ENCODE peak calls at places on chromosomes 4 and X, in eight cellular contexts. Y is ecto neural progenitor cell; Q is breast epithelium; F is ovary; J is NCI-H1105; C is stimulated activated CD8-positive, alpha-beta memory T cell treated with anti-CD3 and anti-CD28 coated beads, Interleukin-4, amount 100 ng/mL, for 48 hours; M is fibroblast of mammary gland; S is iris pigment epithelial cell. R is an unnamed sample.

GRCh38 chr4:116180056-116180690 is 905.2 kb downstream of the TRAM1L1 start:
- DNase-seq in C (no peak), S (no peak), Q (no peak), M (peak), J (peak), F (no peak), Y (no peak), R (no peak)

GRCh38 chrX:129769467-129770154 is 10.1 kb upstream of the SASH3 start:
- DNase-seq in Q (no peak), Y (no peak), C (peak), S (no peak), J (no peak), F (no peak), M (no peak), R (peak)

GRCh38 chr4:123415977-123416376 is 19.4 kb downstream of the SPRY1 start:
- DNase-seq in F (no peak), C (peak), M (no peak), J (no peak), S (peak), Q (no peak), Y (no peak), R (no peak)

GRCh38 chr4:118557298-118557851 is 127.8 kb upstream of the METTL14 start:
- DNase-seq in F (no peak), Y (no peak), J (peak), S (peak), M (peak), Q (peak), C (no peak), R (no peak)

GRCh38 chr4:109278594-109279031 is 23.8 kb downstream of the COL25A1 start:
- DNase-seq in J (no peak), Q (no peak), S (no peak), M (no peak), F (no peak), C (no peak), Y (no peak), R (no peak)

GRCh38 chr4:98838977-98839618 is 89.8 kb downstream of the EIF4E start:
- DNase-seq in M (peak), F (no peak), Y (no peak), S (peak), C (no peak), Q (no peak), J (no peak), R (no peak)

GRCh38 chrX:47316276-47317025 is 53.9 kb upstream of the ZNF157 start:
- DNase-seq in J (no peak), C (no peak), Y (peak), Q (no peak), F (no peak), M (no peak), S (peak), R (no peak)

GRCh38 chrX:119512145-119512800 is 44.0 kb downstream of the SLC25A5 start:
- DNase-seq in M (peak), F (no peak), J (peak), Q (peak), S (peak), C (no peak), Y (peak), R (no peak)

GRCh38 chr4:75919914-75920313 is 17.7 kb upstream of the PPEF2 start:
- DNase-seq in F (no peak), M (peak), S (peak), C (no peak), J (no peak), Q (no peak), Y (no peak), R (no peak)

GRCh38 chrX:13699183-13699826 is 10.4 kb downstream of the RAB9A start:
- DNase-seq in Q (no peak), M (peak), J (no peak), Y (no peak), C (no peak), S (peak), F (no peak), R (no peak)

GRCh38 chr4:168537556-168537955 is 40.7 kb downstream of the PALLD start:
- DNase-seq in S (peak), F (no peak), Y (no peak), C (no peak), Q (no peak), J (no peak), M (peak), R (no peak)

GRCh38 chr4:140090215-140090731 is 63.7 kb downstream of the MAML3 start:
- DNase-seq in Q (no peak), S (peak), M (no peak), J (no peak), C (no peak), F (no peak), Y (no peak), R (no peak)

GRCh38 chrX:39857780-39858179 is 240.0 kb downstream of the BCOR start:
- DNase-seq in Y (no peak), F (no peak), C (peak), J (no peak), Q (no peak), S (no peak), M (no peak), R (no peak)

GRCh38 chrX:23317799-23318724 is 16.6 kb upstream of the PTCHD1 start:
- DNase-seq in Y (peak), J (no peak), M (peak), F (no peak), C (peak), S (no peak), Q (no peak), R (no peak)

GRCh38 chr4:8414377-8414776 is 26.1 kb downstream of the ACOX3 start:
- DNase-seq in Y (no peak), Q (no peak), C (peak), F (no peak), M (no peak), J (no peak), S (no peak), R (no peak)

GRCh38 chrX:39850630-39851152 is 247.1 kb downstream of the BCOR start:
- DNase-seq in C (peak), Q (no peak), Y (no peak), J (no peak), S (peak), F (no peak), M (peak), R (no peak)

GRCh38 chr4:79025170-79025569 is 85.9 kb upstream of the PAQR3 start:
- DNase-seq in Y (no peak), Q (no peak), S (no peak), M (no peak), F (no peak), C (no peak), J (no peak), R (no peak)

GRCh38 chrX:131626681-131627296 is 82.9 kb downstream of the OR13H1 start:
- DNase-seq in Y (no peak), C (no peak), J (no peak), M (peak), F (no peak), S (no peak), Q (no peak), R (no peak)

GRCh38 chrX:2967012-2967411 is 37.9 kb upstream of the ARSD start:
- DNase-seq in C (no peak), J (no peak), S (no peak), M (no peak), F (no peak), Q (no peak), Y (no peak), R (no peak)

GRCh38 chrX:65587616-65588526 is 53.3 kb upstream of the LAS1L start:
- DNase-seq in J (peak), S (peak), Q (peak), Y (no peak), F (peak), M (peak), C (no peak), R (no peak)

GRCh38 chr4:2482693-2483092 is 13.8 kb downstream of the RNF4 start:
- DNase-seq in C (no peak), Q (no peak), J (no peak), S (peak), M (peak), Y (no peak), F (peak), R (no peak)

GRCh38 chrX:77167993-77168392 is 279.2 kb upstream of the FGF16 start:
- DNase-seq in M (no peak), C (no peak), J (no peak), S (no peak), F (no peak), Q (no peak), Y (no peak), R (no peak)

GRCh38 chr4:106019771-106020170 is 124.5 kb downstream of the NPNT start:
- DNase-seq in M (peak), J (no peak), S (peak), F (no peak), Y (no peak), Q (no peak), C (no peak), R (no peak)

GRCh38 chr4:8179771-8180170 is 19.3 kb upstream of the SH3TC1 start:
- DNase-seq in C (no peak), S (no peak), M (no peak), J (no peak), Q (no peak), Y (no peak), F (no peak), R (no peak)

GRCh38 chr4:179625391-179625790 is 2183.2 kb upstream of the AGA start:
- DNase-seq in M (peak), F (no peak), S (peak), J (no peak), Y (no peak), Q (no peak), C (no peak), R (no peak)

GRCh38 chr4:41455215-41455614 is 82.7 kb upstream of the LIMCH1 start:
- DNase-seq in Y (no peak), F (no peak), S (no peak), Q (no peak), M (no peak), J (peak), C (no peak), R (no peak)

GRCh38 chr4:86306816-86307215 is 53.0 kb downstream of the MAPK10 start:
- DNase-seq in Y (no peak), C (no peak), J (no peak), Q (no peak), M (peak), S (peak), F (no peak), R (no peak)

GRCh38 chr4:62070291-62070852 is 870.2 kb downstream of the ADGRL3 start:
- DNase-seq in S (no peak), Q (no peak), J (no peak), M (no peak), F (no peak), Y (no peak), C (no peak), R (no peak)

GRCh38 chr4:140260227-140260626 is 106.2 kb upstream of the MAML3 start:
- DNase-seq in Q (no peak), J (no peak), C (no peak), F (no peak), M (peak), Y (no peak), S (peak), R (no peak)

GRCh38 chr4:156378053-156378665 is 424.5 kb upstream of the CTSO start:
- DNase-seq in S (peak), C (no peak), J (peak), F (no peak), M (peak), Y (no peak), Q (no peak), R (no peak)